ENCODE peak calls at places on chromosomes 16 and 17, in five cellular contexts. G is IMR-90, E is lung, A is cardiac muscle cell, P is GM10248. Y is an unnamed sample.

GRCh38 chr16:48555597-48555996 is 54.4 kb downstream of the N4BP1 start:
- DNase-seq in G (no peak), E (no peak), A (no peak), P (no peak), Y (no peak)

GRCh38 chr17:40242774-40243173 is 23.7 kb downstream of the WIPF2 start:
- DNase-seq in G (no peak), E (no peak), A (no peak), P (no peak), Y (no peak)

GRCh38 chr16:26742040-26742439 is 324.7 kb upstream of the C16orf82 start:
- DNase-seq in G (no peak), E (no peak), A (no peak), P (no peak), Y (no peak)

GRCh38 chr17:7922499-7923289 is 6.6 kb upstream of the RNF227 start:
- DNase-seq in G (peak), E (peak), A (peak), P (peak), Y (peak)

GRCh38 chr16:6482861-6483530 is 849.6 kb upstream of the RBFOX1 start:
- DNase-seq in G (no peak), E (no peak), A (no peak), P (no peak), Y (no peak)

GRCh38 chr16:16933861-16934260 is 536.9 kb downstream of the XYLT1 start:
- DNase-seq in G (no peak), E (no peak), A (no peak), P (no peak), Y (no peak)

GRCh38 chr16:14268073-14268472 is 197.0 kb downstream of the MRTFB start:
- DNase-seq in G (no peak), E (no peak), A (no peak), P (no peak), Y (no peak)

GRCh38 chr17:10384175-10384574 is 11.4 kb upstream of the MYH13 start:
- DNase-seq in G (no peak), E (no peak), A (peak), P (no peak), Y (no peak)

GRCh38 chr17:21015564-21015963 is 27.2 kb downstream of the USP22 start:
- DNase-seq in G (no peak), E (no peak), A (no peak), P (no peak), Y (no peak)

GRCh38 chr17:65931246-65932149 is 260.4 kb downstream of the CEP112 start:
- DNase-seq in G (peak), E (no peak), A (no peak), P (no peak), Y (no peak)

GRCh38 chr16:86545927-86546637 is 9.0 kb downstream of the MTHFSD start:
- DNase-seq in G (no peak), E (no peak), A (no peak), P (no peak), Y (no peak)

GRCh38 chr17:34252138-34252889 is 2.8 kb upstream of the CCL2 start:
- DNase-seq in G (peak), E (peak), A (peak), P (peak), Y (peak)

GRCh38 chr16:53433509-53433908 is 762 bp upstream of the RBL2 start:
- DNase-seq in G (no peak), E (peak), A (peak), P (no peak), Y (no peak)

GRCh38 chr17:29074488-29074887 is 31.5 kb downstream of the PIPOX start:
- DNase-seq in G (no peak), E (no peak), A (no peak), P (no peak), Y (no peak)

GRCh38 chr16:29820271-29820701 is at the start of gene MVP:
- DNase-seq in G (peak), E (peak), A (peak), P (peak), Y (peak)

GRCh38 chr16:50502616-50503000 is 45.6 kb upstream of the NKD1 start:
- DNase-seq in G (no peak), E (no peak), A (no peak), P (no peak), Y (no peak)

GRCh38 chr17:50123649-50124349 is 6.2 kb downstream of the SAMD14 start:
- DNase-seq in G (peak), E (no peak), A (no peak), P (no peak), Y (no peak)

GRCh38 chr16:842061-842476 is 41.5 kb upstream of the GNG13 start:
- DNase-seq in G (peak), E (no peak), A (no peak), P (no peak), Y (no peak)

GRCh38 chr16:78844682-78845081 is 745.2 kb downstream of the WWOX start:
- DNase-seq in G (no peak), E (no peak), A (no peak), P (no peak), Y (no peak)

GRCh38 chr17:78397681-78398101 is 19.2 kb downstream of the PGS1 start:
- DNase-seq in G (peak), E (no peak), A (peak), P (no peak), Y (no peak)

GRCh38 chr17:72380120-72380519 is 259.3 kb downstream of the SOX9 start:
- DNase-seq in G (no peak), E (no peak), A (no peak), P (no peak), Y (no peak)

GRCh38 chr17:73412914-73413313 is 101.1 kb upstream of the CDC42EP4 start:
- DNase-seq in G (no peak), E (no peak), A (no peak), P (no peak), Y (no peak)

GRCh38 chr16:56664506-56664905 is 3.4 kb downstream of the MT1G start:
- DNase-seq in G (no peak), E (no peak), A (no peak), P (no peak), Y (no peak)

GRCh38 chr17:39812466-39812865 is 51.6 kb downstream of the IKZF3 start:
- DNase-seq in G (no peak), E (no peak), A (no peak), P (no peak), Y (no peak)

GRCh38 chr16:2480948-2481347 is 6.0 kb downstream of the TBC1D24 start:
- DNase-seq in G (no peak), E (peak), A (no peak), P (no peak), Y (no peak)

GRCh38 chr16:70267516-70267915 is 15.8 kb upstream of the EXOSC6 start:
- DNase-seq in G (peak), E (no peak), A (peak), P (no peak), Y (no peak)

DNA sequence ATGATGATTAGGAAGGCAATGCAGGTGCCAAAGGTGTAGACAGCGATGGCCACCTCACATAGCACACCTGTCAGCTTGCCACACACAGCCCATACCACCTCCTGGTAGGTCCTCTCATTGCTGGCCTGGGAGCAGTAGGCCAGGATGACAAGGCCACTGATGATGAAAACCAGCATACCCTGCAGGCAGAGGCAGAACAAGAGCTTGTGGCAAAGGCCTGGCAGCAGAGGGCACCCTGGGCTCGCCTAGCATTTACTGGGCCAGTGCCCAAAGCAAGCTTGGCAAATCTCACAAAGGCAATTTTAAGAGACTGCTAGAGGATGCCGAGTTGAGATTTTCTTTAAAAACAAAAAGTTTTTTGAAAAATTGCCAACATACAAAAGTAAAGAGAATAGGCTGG is 5.9 kb downstream of the SLC38A7 start:
- DNase-seq in G (no peak), E (no peak), A (peak), P (no peak), Y (no peak)
- TF ChIP-seq CTCF in G (no peak), E (no peak), A (peak), P (no peak), Y (no peak)

GRCh38 chr17:80738020-80738380 is 193.4 kb downstream of the RPTOR start:
- DNase-seq in G (no peak), E (no peak), A (no peak), P (no peak), Y (no peak)

GRCh38 chr17:80738406-80738805 is 193.8 kb downstream of the RPTOR start:
- DNase-seq in G (no peak), E (no peak), A (no peak), P (no peak), Y (peak)

GRCh38 chr17:80738987-80739730 is 194.5 kb downstream of the RPTOR start:
- DNase-seq in G (no peak), E (no peak), A (no peak), P (no peak), Y (peak)

GRCh38 chr17:80742091-80742490 is 197.5 kb downstream of the RPTOR start:
- DNase-seq in G (no peak), E (no peak), A (no peak), P (no peak), Y (no peak)

DNA sequence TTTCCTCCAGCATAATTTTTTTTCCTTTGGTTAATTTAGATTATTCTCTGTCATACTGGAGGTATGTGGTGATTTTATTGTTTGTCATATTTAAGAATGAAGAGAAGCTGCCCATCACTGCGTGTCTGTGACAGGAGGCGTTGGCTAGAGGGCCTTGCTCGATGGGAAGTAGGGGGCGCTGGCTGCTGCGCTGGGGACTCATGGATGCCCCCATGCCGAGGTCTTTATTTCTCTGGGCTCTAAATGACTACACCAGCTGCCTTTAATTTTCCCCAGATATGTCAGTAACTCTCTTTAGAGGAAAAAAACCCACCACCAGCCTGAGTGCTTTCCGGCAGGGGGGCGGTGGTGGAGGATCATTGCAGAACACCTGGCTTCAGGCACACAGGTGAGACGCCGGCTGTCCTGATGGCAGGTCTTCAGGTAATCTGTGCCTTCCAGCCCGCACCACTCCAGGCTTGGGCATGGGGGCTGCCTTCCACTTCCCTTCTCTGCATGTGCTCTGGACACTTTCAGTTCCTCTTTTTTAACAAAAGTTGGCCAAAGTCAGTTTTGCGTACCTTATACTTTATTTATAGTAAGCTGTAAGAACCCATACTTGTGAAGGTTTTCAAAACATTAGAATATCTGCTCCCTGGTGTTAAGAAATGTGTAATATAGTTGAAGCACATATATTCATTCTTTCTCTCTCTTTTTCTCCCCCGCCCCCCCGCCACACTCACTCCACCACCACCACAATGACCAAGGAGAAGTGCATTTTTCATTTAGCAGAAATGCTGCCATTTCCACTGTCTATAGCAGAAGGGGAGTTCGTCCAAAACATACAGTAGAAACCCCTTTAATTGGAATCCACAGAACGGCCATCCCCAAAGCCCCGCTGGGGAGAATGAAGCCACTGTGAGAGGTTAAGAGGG is 192.7 kb downstream of the RPTOR start:
- DNase-seq in G (no peak), E (no peak), A (no peak), P (peak), Y (peak)
- TF ChIP-seq CTCF in G (no peak), E (no peak), A (no peak), P (peak), Y (peak)

GRCh38 chr16:59339871-59340270 is 605.8 kb upstream of the GOT2 start:
- DNase-seq in G (no peak), E (no peak), A (no peak), P (no peak), Y (no peak)

GRCh38 chr16:59341368-59341767 is 607.3 kb upstream of the GOT2 start:
- DNase-seq in G (no peak), E (no peak), A (no peak), P (no peak), Y (no peak)

DNA sequence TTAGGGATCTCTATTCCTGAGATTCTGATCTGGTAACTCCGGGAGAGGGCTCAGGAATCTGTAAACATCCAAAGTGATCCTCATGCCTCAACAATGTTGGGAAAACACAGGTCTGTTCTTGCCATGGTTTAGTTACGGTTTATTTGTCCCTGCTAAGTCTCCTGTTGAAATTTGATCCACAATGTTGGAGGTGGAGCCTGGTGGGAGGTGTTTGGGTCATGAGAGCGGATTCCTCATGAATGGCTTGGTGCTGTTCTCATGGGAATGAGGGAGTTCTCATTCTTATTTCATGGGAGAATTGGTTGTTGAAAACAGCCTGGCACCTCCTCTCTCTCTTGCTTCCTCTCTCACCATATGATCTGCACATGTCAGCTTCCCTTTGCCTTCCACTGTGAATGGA is 608.6 kb upstream of the GOT2 start:
- DNase-seq in G (no peak), E (no peak), A (no peak), P (no peak), Y (no peak)
- TF ChIP-seq CTCF in G (no peak), E (no peak), A (no peak), P (no peak), Y (no peak)

DNA sequence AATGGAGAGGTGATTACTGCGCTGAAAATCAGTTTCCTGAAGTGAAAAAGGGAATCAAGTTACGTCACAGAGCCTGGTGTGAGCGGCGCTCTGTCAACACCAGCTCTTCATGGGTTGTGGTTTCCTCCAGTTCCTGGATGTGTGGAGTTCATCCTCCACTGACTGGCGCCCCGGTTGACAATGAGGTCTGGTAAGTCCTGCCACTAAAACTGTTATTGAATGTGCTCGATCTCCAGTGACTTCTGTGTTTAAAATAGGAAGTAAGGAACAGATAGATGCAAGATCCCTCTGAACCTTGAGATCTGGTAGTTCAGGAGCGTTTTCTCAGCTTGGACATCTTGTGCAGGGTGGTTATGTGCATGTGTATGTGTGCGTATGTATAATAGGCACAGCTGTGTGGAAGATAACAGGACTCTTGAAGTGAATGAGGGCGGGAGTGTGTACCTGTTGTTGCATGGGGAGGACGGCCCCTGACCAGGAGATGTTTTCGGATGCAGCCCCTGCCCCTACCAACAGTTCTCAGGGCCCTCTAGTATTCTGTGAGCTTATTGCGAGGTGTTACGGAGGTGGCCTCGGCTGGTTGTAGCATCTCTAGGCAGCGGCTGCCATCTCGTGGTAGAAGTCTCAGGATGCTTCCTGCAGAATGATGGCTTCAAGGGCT is 22.0 kb upstream of the GOT2 start:
- DNase-seq in G (peak), E (peak), A (peak), P (peak), Y (peak)
- TF ChIP-seq CTCF in G (peak), E (peak), A (peak), P (peak), Y (peak)

GRCh38 chr17:47840742-47841487 is at the start of gene SCRN2:
- DNase-seq in G (peak), E (peak), A (peak), P (peak), Y (peak)

GRCh38 chr17:47843391-47843730 is 2.3 kb upstream of the SCRN2 start:
- DNase-seq in G (no peak), E (no peak), A (no peak), P (no peak), Y (no peak)

GRCh38 chr17:47844230-47844629 is 3.2 kb upstream of the SCRN2 start:
- DNase-seq in G (peak), E (no peak), A (peak), P (no peak), Y (no peak)

GRCh38 chr17:47839899-47840741 is 953 bp downstream of the SCRN2 start:
- DNase-seq in G (no peak), E (no peak), A (no peak), P (no peak), Y (no peak)

DNA sequence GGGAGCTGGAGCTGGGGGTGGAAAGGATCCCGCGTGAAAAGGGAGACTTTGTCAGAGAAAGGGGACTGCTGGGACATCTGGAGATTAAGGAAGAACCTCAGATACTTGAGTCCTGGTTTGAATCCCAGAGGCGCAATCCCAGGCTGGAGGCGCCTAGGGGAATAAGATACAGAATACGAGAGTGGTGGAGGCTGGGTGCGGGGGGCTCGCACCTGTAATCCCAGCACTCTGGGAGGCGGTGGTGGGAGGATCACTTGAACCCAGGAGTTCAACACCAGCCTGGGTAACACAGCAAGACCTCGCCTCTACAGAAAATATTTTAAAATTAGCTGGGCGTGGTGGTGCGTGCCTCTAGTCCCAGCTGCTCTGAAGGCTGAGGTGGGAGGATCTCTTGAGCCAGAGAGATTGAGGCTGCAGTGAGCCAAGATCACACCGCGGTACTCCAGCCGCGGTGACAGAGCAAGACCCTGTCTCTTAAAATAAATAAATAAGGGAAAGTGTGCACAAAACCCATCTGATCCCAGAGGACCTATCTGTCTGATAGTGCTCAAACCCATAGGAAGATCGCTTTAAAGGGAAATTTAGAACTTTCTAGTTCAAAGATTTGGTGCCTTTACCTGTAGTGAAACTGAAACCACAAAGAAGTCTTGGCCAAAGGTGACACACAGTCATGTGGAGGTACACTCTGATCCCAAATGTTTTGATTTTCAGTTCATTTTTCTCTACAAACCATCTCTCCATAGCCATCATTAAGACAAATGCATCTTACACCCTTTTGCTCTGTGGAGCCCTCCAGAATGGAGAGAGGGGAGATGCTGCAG is 625 bp upstream of the SCRN2 start:
- DNase-seq in G (no peak), E (no peak), A (no peak), P (no peak), Y (no peak)
- TF ChIP-seq CTCF in G (no peak), E (no peak), A (no peak), P (no peak), Y (no peak)